ENCODE peak calls at places on chromosomes 13 and 19, in eight cellular contexts. V is IMR-90, Q is transverse colon, C is body of pancreas, J is heart left ventricle, M is upper lobe of left lung, R is stomach, Z is ovary. N is an unnamed sample. For H3K9me3, the result is how much of the 10 kb centered on the place peaks cover.

GRCh38 chr19:3119071-3119781 is 16.6 kb upstream of the GNA15 start:
- DNase-seq in Z (no peak), J (peak), C (no peak), Q (no peak), V (no peak), M (peak), R (no peak), N (no peak)

GRCh38 chr13:79898202-79898826 is 417.4 kb downstream of the NDFIP2 start:
- DNase-seq in J (no peak), R (no peak), Z (no peak), M (no peak), Q (no peak), C (no peak), V (no peak), N (no peak)

GRCh38 chr13:45082964-45083363 is 37.3 kb upstream of the GTF2F2 start:
- DNase-seq in Q (no peak), M (no peak), R (no peak), J (no peak), Z (no peak), C (no peak), V (peak), N (no peak)

GRCh38 chr13:89401209-89401810 is 1730.1 kb downstream of the SLITRK5 start:
- DNase-seq in J (no peak), V (peak), Q (no peak), M (no peak), R (no peak), Z (no peak), C (no peak), N (no peak)

GRCh38 chr13:77225946-77226345 is 100.9 kb downstream of the MYCBP2 start:
- DNase-seq in Z (no peak), J (no peak), Q (no peak), C (no peak), R (no peak), V (no peak), M (no peak), N (no peak)

GRCh38 chr13:41916173-41916954 is 44.5 kb downstream of the VWA8 start:
- DNase-seq in R (no peak), J (no peak), Z (no peak), M (no peak), Q (no peak), C (no peak), V (peak), N (no peak)

GRCh38 chr19:43784251-43784980 is 3.6 kb upstream of the KCNN4 start:
- DNase-seq in M (no peak), V (peak), R (peak), Q (peak), J (peak), Z (no peak), C (no peak), N (no peak)

GRCh38 chr13:30618186-30618937 is 642 bp downstream of the USPL1 start:
- DNase-seq in Z (peak), V (no peak), J (peak), R (peak), Q (peak), M (no peak), C (peak), N (peak)

GRCh38 chr19:33551676-33552075 is 30.1 kb upstream of the PEPD start:
- DNase-seq in R (no peak), Z (no peak), V (no peak), M (no peak), C (no peak), J (no peak), Q (no peak), N (no peak)

GRCh38 chr19:15555759-15556633 is 47.7 kb downstream of the CYP4F22 start:
- DNase-seq in V (peak), J (peak), C (peak), R (peak), Z (peak), Q (peak), M (peak), N (peak)
- H3K4me3 ChIP-seq in V (peak), J (peak), C (no peak), R (peak), Z (peak), Q (no peak), M (peak), N (peak)

GRCh38 chr19:56348289-56348877 is 33.7 kb upstream of the ZSCAN5A start:
- DNase-seq in V (no peak), M (no peak), Z (no peak), R (no peak), C (no peak), Q (no peak), J (no peak), N (no peak)

GRCh38 chr19:56347163-56347778 is 32.6 kb upstream of the ZSCAN5A start:
- DNase-seq in M (no peak), V (no peak), C (no peak), J (no peak), Z (no peak), Q (no peak), R (no peak), N (no peak)

GRCh38 chr19:56351208-56351607 is 36.6 kb upstream of the ZSCAN5A start:
- DNase-seq in Q (no peak), C (no peak), V (no peak), J (no peak), Z (no peak), M (no peak), R (no peak), N (no peak)

GRCh38 chr19:56355517-56355916 is 37.8 kb downstream of the ZNF582 start:
- DNase-seq in J (no peak), V (no peak), M (no peak), C (no peak), Z (no peak), Q (no peak), R (no peak), N (no peak)

DNA sequence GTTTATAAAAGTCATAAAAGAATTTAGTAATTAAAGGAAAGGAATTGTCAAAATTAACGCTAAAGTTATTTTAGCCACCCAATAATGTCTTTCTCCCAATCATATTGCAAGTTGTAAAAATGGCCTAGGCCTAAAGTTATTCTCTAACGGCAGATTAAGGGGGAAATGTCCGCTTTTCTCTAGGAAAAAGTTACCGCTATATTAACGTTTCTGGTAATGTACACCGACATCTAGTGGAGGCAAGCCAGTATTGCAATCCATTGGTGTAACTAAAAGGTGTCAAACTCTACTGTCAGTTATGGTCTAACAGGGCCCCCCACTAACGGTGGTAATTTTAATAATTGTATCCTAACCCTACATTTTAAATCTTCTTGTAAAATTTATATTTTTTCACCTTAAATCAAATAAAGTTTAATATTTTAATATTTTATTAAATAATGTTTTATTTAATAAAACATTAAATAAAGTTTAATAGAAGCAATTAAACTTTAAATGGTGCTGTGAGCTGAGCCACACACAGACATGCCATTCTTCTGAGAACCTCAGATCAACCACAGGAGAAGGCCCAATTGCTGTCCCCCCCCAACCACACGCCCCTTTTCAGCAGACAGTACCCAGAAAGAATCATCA is 35.9 kb upstream of the ZSCAN5A start:
- DNase-seq in R (peak), Z (peak), J (no peak), M (no peak), V (peak), C (peak), Q (peak), N (peak)
- H3K9me3 ChIP-seq in R (under half), Z (under half), J (under half), M (under half), V (under half), C (under half), Q (under half), N (under half)

GRCh38 chr19:58097783-58098681 is at the start of gene ZSCAN18:
- DNase-seq in M (peak), Q (peak), C (peak), J (peak), Z (peak), V (peak), R (peak), N (peak)
- TF ChIP-seq POLR2A in M (no peak), Q (peak), C (peak), J (no peak), Z (peak), V (peak), R (no peak), N (peak)

GRCh38 chr19:2033825-2034159 is 17.3 kb downstream of the MKNK2 start:
- DNase-seq in R (no peak), M (peak), J (no peak), Z (no peak), C (no peak), V (no peak), Q (no peak), N (no peak)
- H3K4me3 ChIP-seq in R (no peak), M (no peak), J (no peak), Z (no peak), C (no peak), V (no peak), Q (no peak), N (no peak)

DNA sequence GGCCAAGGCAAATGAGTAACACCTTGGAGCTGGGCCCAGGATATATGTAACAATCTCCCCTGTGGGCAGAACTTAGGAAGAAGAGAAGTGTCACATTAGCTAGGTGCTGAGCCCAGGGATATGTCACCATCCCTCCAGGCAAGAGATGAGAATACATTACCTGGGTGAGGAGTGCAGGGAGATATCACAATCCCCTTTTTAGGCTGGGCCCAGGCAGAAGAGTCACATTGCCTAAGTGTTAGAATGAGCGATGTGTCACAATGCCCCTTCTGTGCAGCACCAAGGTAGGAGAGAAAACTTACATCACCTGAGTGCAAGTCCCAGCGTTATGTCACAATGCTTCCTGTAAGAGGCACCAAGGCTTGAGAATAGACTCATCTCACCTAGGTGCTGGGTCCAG is 60.3 kb downstream of the ZNF726 start:
- DNase-seq in J (no peak), R (no peak), M (no peak), Z (no peak), C (no peak), Q (no peak), V (no peak), N (no peak)
- H3K9me3 ChIP-seq in J (under half), R (under half), M (under half), Z (under half), C (under half), Q (under half), V (under half), N (under half)

DNA sequence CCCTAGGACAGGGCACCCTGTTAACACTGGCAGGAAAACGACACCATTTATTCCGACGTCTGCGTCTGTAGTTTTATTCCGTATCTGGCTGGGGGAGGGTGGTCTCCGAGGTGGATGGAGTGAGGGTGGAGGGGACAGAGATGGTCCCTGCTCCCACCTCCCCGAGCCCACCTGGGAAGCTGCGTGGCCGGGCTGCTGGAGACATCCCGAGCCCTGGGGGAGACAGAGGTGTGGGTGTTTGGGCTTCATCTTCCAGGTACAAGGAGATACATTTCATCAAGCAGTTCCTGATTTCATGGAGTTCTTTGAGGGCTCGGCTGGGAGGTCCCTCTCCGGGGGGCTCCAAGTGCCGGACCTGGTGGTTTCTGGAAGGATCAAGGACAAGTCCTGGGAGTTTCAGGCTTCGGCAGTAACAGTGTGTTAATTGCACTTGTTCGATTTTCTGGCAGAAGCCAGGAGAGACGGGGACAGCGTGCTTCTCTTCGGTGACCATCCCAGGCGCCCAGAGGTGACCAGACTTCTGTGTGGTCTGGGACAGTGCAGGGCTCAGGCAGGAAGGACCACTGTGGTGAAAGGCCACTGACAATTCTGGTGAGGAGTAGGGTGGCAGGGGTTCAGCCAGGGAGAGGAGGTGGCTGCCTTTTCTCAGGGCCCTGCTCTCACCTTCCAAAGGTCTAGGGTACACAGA is 20.1 kb upstream of the MKNK2 start:
- DNase-seq in Q (no peak), V (no peak), M (no peak), R (no peak), J (no peak), C (no peak), Z (peak), N (no peak)
- TF ChIP-seq POLR2A in Q (no peak), V (no peak), M (no peak), R (no peak), J (no peak), C (no peak), Z (no peak), N (no peak)

GRCh38 chr19:48295458-48295857 is 25.6 kb downstream of the ZNF114 start:
- DNase-seq in R (no peak), C (no peak), Z (no peak), M (no peak), V (no peak), Q (no peak), J (no peak), N (no peak)

GRCh38 chr19:48292798-48293197 is 22.9 kb downstream of the ZNF114 start:
- DNase-seq in J (no peak), C (no peak), Z (no peak), M (no peak), V (peak), R (no peak), Q (no peak), N (no peak)

GRCh38 chr19:48290923-48291700 is 21.2 kb downstream of the ZNF114 start:
- DNase-seq in Q (peak), M (peak), C (peak), R (peak), Z (peak), J (peak), V (peak), N (peak)

GRCh38 chr19:48287748-48288147 is 17.9 kb downstream of the ZNF114 start:
- DNase-seq in R (no peak), C (no peak), J (no peak), Q (no peak), V (no peak), M (no peak), Z (no peak), N (no peak)

GRCh38 chr19:48290341-48290922 is 20.6 kb downstream of the ZNF114 start:
- DNase-seq in V (peak), M (no peak), C (no peak), Q (no peak), Z (no peak), J (no peak), R (no peak), N (no peak)
- H3K4me3 ChIP-seq in V (peak), M (peak), C (no peak), Q (no peak), Z (peak), J (no peak), R (peak), N (no peak)

DNA sequence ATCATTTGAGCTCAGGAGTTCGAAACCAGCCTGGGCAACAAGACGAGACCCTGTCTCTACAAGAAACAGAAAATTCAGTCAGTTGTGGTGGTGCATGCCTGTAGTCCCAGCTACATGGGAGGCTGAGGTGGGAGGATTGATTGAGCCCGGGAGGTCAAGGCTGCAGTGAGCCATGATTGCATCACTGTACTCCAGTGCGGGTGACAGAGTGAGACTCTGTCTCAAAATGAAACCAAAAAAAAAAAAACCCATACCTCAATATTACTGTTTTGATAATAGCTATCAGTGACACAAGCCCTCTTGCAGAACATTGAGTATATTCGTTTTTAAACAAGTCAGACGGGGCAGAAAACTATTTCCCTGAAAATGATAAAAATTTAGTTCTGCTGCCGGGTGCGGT is 16.2 kb downstream of the ZNF791 start:
- DNase-seq in Z (no peak), R (no peak), Q (no peak), V (no peak), J (no peak), M (no peak), C (no peak), N (no peak)
- H3K9me3 ChIP-seq in Z (under half), R (under half), Q (under half), V (half or more), J (under half), M (under half), C (under half), N (under half)